ENCODE peak calls at places on chromosomes 7 and 10, in six cellular contexts. One of them, this sample, is unnamed.

GRCh38 chr10:59859570-59859969 is 46.8 kb downstream of the CCDC6 start:
- DNase-seq in AG04450: no peak
- DNase-seq in IMR-90: no peak
- DNase-seq in RWPE2: no peak
- DNase-seq in Peyer's patch: no peak
- DNase-seq in foreskin keratinocyte: no peak
- DNase-seq in this sample: no peak

GRCh38 chr7:32204361-32205018 is 134.3 kb upstream of the PDE1C start:
- DNase-seq in AG04450: peak
- DNase-seq in IMR-90: peak
- DNase-seq in RWPE2: no peak
- DNase-seq in Peyer's patch: peak
- DNase-seq in foreskin keratinocyte: peak
- DNase-seq in this sample: peak

GRCh38 chr7:24249266-24249665 is 34.7 kb upstream of the NPY start:
- DNase-seq in AG04450: no peak
- DNase-seq in IMR-90: no peak
- DNase-seq in RWPE2: no peak
- DNase-seq in Peyer's patch: no peak
- DNase-seq in foreskin keratinocyte: no peak
- DNase-seq in this sample: no peak

GRCh38 chr7:37031571-37032257 is 307.4 kb upstream of the AOAH start:
- DNase-seq in AG04450: peak
- DNase-seq in IMR-90: peak
- DNase-seq in RWPE2: peak
- DNase-seq in Peyer's patch: peak
- DNase-seq in foreskin keratinocyte: peak
- DNase-seq in this sample: no peak

GRCh38 chr10:95485445-95485844 is 75.7 kb downstream of the SORBS1 start:
- DNase-seq in AG04450: no peak
- DNase-seq in IMR-90: no peak
- DNase-seq in RWPE2: no peak
- DNase-seq in Peyer's patch: no peak
- DNase-seq in foreskin keratinocyte: peak
- DNase-seq in this sample: no peak

GRCh38 chr7:152925412-152926147 is 166.0 kb downstream of the ACTR3B start:
- DNase-seq in AG04450: no peak
- DNase-seq in IMR-90: no peak
- DNase-seq in RWPE2: no peak
- DNase-seq in Peyer's patch: no peak
- DNase-seq in foreskin keratinocyte: no peak
- DNase-seq in this sample: no peak

GRCh38 chr10:119079572-119080520 is 771 bp downstream of the EIF3A start:
- DNase-seq in AG04450: peak
- DNase-seq in IMR-90: peak
- DNase-seq in RWPE2: peak
- DNase-seq in Peyer's patch: peak
- DNase-seq in foreskin keratinocyte: peak
- DNase-seq in this sample: peak

GRCh38 chr10:101060036-101060950 is 1.5 kb upstream of the KAZALD1 start:
- DNase-seq in AG04450: peak
- DNase-seq in IMR-90: peak
- DNase-seq in RWPE2: peak
- DNase-seq in Peyer's patch: peak
- DNase-seq in foreskin keratinocyte: peak
- DNase-seq in this sample: peak

GRCh38 chr10:66838656-66839055 is 87.2 kb upstream of the LRRTM3 start:
- DNase-seq in AG04450: no peak
- DNase-seq in IMR-90: peak
- DNase-seq in RWPE2: no peak
- DNase-seq in Peyer's patch: no peak
- DNase-seq in foreskin keratinocyte: no peak
- DNase-seq in this sample: no peak

GRCh38 chr7:150377116-150377979 is 1.8 kb upstream of the ZNF775 start:
- DNase-seq in AG04450: no peak
- DNase-seq in IMR-90: no peak
- DNase-seq in RWPE2: no peak
- DNase-seq in Peyer's patch: peak
- DNase-seq in foreskin keratinocyte: no peak
- DNase-seq in this sample: no peak

GRCh38 chr7:33388332-33388731 is 259.0 kb downstream of the BBS9 start:
- DNase-seq in AG04450: no peak
- DNase-seq in IMR-90: peak
- DNase-seq in RWPE2: no peak
- DNase-seq in Peyer's patch: no peak
- DNase-seq in foreskin keratinocyte: no peak
- DNase-seq in this sample: no peak

GRCh38 chr7:116292381-116292780 is 82.0 kb downstream of the TES start:
- DNase-seq in AG04450: no peak
- DNase-seq in IMR-90: no peak
- DNase-seq in RWPE2: no peak
- DNase-seq in Peyer's patch: no peak
- DNase-seq in foreskin keratinocyte: peak
- DNase-seq in this sample: no peak

GRCh38 chr7:73623798-73624668 is at the start of gene MLXIPL:
- DNase-seq in AG04450: no peak
- DNase-seq in IMR-90: no peak
- DNase-seq in RWPE2: peak
- DNase-seq in Peyer's patch: peak
- DNase-seq in foreskin keratinocyte: peak
- DNase-seq in this sample: peak

GRCh38 chr7:82729172-82730030 is 285.8 kb upstream of the CACNA2D1 start:
- DNase-seq in AG04450: peak
- DNase-seq in IMR-90: peak
- DNase-seq in RWPE2: no peak
- DNase-seq in Peyer's patch: no peak
- DNase-seq in foreskin keratinocyte: peak
- DNase-seq in this sample: peak

GRCh38 chr10:22086730-22087364 is 83.3 kb upstream of the DNAJC1 start:
- DNase-seq in AG04450: peak
- DNase-seq in IMR-90: peak
- DNase-seq in RWPE2: peak
- DNase-seq in Peyer's patch: peak
- DNase-seq in foreskin keratinocyte: peak
- DNase-seq in this sample: no peak

GRCh38 chr10:68154211-68154497 is 44.9 kb downstream of the MYPN start:
- DNase-seq in AG04450: peak
- DNase-seq in IMR-90: peak
- DNase-seq in RWPE2: no peak
- DNase-seq in Peyer's patch: no peak
- DNase-seq in foreskin keratinocyte: no peak
- DNase-seq in this sample: no peak

GRCh38 chr10:124300735-124301134 is 118.0 kb downstream of the OAT start:
- DNase-seq in AG04450: no peak
- DNase-seq in IMR-90: no peak
- DNase-seq in RWPE2: no peak
- DNase-seq in Peyer's patch: no peak
- DNase-seq in foreskin keratinocyte: no peak
- DNase-seq in this sample: no peak

GRCh38 chr10:2800178-2800577 is 267.2 kb upstream of the PFKP start:
- DNase-seq in AG04450: no peak
- DNase-seq in IMR-90: no peak
- DNase-seq in RWPE2: no peak
- DNase-seq in Peyer's patch: no peak
- DNase-seq in foreskin keratinocyte: no peak
- DNase-seq in this sample: no peak

GRCh38 chr10:6274504-6274903 is 71.8 kb downstream of the PFKFB3 start:
- DNase-seq in AG04450: no peak
- DNase-seq in IMR-90: no peak
- DNase-seq in RWPE2: no peak
- DNase-seq in Peyer's patch: no peak
- DNase-seq in foreskin keratinocyte: no peak
- DNase-seq in this sample: no peak

GRCh38 chr10:123527122-123527521 is 139.0 kb upstream of the GPR26 start:
- DNase-seq in AG04450: no peak
- DNase-seq in IMR-90: no peak
- DNase-seq in RWPE2: no peak
- DNase-seq in Peyer's patch: no peak
- DNase-seq in foreskin keratinocyte: no peak
- DNase-seq in this sample: no peak

GRCh38 chr7:48078470-48078869 is 10.6 kb upstream of the UPP1 start:
- DNase-seq in AG04450: no peak
- DNase-seq in IMR-90: no peak
- DNase-seq in RWPE2: no peak
- DNase-seq in Peyer's patch: no peak
- DNase-seq in foreskin keratinocyte: peak
- DNase-seq in this sample: no peak

GRCh38 chr7:110347091-110347490 is 743.8 kb upstream of the LRRN3 start:
- DNase-seq in AG04450: no peak
- DNase-seq in IMR-90: peak
- DNase-seq in RWPE2: no peak
- DNase-seq in Peyer's patch: no peak
- DNase-seq in foreskin keratinocyte: no peak
- DNase-seq in this sample: no peak

GRCh38 chr7:149625947-149626392 is 128.4 kb upstream of the ZNF746 start:
- DNase-seq in AG04450: no peak
- DNase-seq in IMR-90: no peak
- DNase-seq in RWPE2: no peak
- DNase-seq in Peyer's patch: no peak
- DNase-seq in foreskin keratinocyte: no peak
- DNase-seq in this sample: no peak

GRCh38 chr7:55534262-55534915 is 37.9 kb downstream of the VOPP1 start:
- DNase-seq in AG04450: no peak
- DNase-seq in IMR-90: peak
- DNase-seq in RWPE2: no peak
- DNase-seq in Peyer's patch: peak
- DNase-seq in foreskin keratinocyte: peak
- DNase-seq in this sample: peak

GRCh38 chr7:75993689-75994387 is 557 bp downstream of the TMEM120A start:
- DNase-seq in AG04450: no peak
- DNase-seq in IMR-90: peak
- DNase-seq in RWPE2: peak
- DNase-seq in Peyer's patch: peak
- DNase-seq in foreskin keratinocyte: no peak
- DNase-seq in this sample: peak

GRCh38 chr10:29627201-29628105 is 7.3 kb downstream of the SVIL start:
- DNase-seq in AG04450: no peak
- DNase-seq in IMR-90: peak
- DNase-seq in RWPE2: no peak
- DNase-seq in Peyer's patch: no peak
- DNase-seq in foreskin keratinocyte: peak
- DNase-seq in this sample: no peak

DNA sequence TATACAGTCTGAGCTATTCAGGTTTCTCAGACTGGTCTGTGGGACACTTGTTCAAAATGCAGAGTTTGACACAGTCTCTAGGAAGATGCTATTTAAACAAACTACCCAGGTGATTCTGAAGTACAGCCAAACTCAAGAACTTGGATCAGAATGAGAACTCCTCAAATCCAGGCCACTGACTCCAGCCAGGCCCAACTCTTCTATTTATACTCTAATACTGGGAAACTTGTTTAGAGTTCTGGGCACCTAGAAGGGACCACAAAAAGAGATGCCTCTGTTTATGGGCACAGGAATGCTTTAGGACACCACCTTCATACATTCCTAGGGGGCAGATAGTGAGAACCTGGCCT is 40.1 kb upstream of the ADD3 start:
- DNase-seq in AG04450: no peak
- DNase-seq in IMR-90: no peak
- DNase-seq in RWPE2: no peak
- DNase-seq in Peyer's patch: no peak
- DNase-seq in foreskin keratinocyte: no peak
- DNase-seq in this sample: no peak
- TF ChIP-seq CTCF in AG04450: no peak
- TF ChIP-seq CTCF in IMR-90: no peak
- TF ChIP-seq CTCF in RWPE2: no peak
- TF ChIP-seq CTCF in Peyer's patch: no peak
- TF ChIP-seq CTCF in foreskin keratinocyte: no peak
- TF ChIP-seq CTCF in this sample: no peak

GRCh38 chr7:14483663-14484062 is 418.9 kb downstream of the DGKB start:
- DNase-seq in AG04450: no peak
- DNase-seq in IMR-90: no peak
- DNase-seq in RWPE2: no peak
- DNase-seq in Peyer's patch: no peak
- DNase-seq in foreskin keratinocyte: no peak
- DNase-seq in this sample: no peak
- TF ChIP-seq CTCF in AG04450: no peak
- TF ChIP-seq CTCF in IMR-90: no peak
- TF ChIP-seq CTCF in RWPE2: no peak
- TF ChIP-seq CTCF in Peyer's patch: no peak
- TF ChIP-seq CTCF in foreskin keratinocyte: peak
- TF ChIP-seq CTCF in this sample: no peak

GRCh38 chr10:12413369-12413711 is 64.0 kb downstream of the CAMK1D start:
- DNase-seq in AG04450: no peak
- DNase-seq in IMR-90: no peak
- DNase-seq in RWPE2: no peak
- DNase-seq in Peyer's patch: no peak
- DNase-seq in foreskin keratinocyte: no peak
- DNase-seq in this sample: no peak
- TF ChIP-seq CTCF in AG04450: no peak
- TF ChIP-seq CTCF in IMR-90: no peak
- TF ChIP-seq CTCF in RWPE2: no peak
- TF ChIP-seq CTCF in Peyer's patch: no peak
- TF ChIP-seq CTCF in foreskin keratinocyte: no peak
- TF ChIP-seq CTCF in this sample: no peak

GRCh38 chr10:44512345-44513095 is 127.6 kb upstream of the CXCL12 start:
- DNase-seq in AG04450: no peak
- DNase-seq in IMR-90: no peak
- DNase-seq in RWPE2: no peak
- DNase-seq in Peyer's patch: no peak
- DNase-seq in foreskin keratinocyte: no peak
- DNase-seq in this sample: no peak

GRCh38 chr10:44511601-44512000 is 126.7 kb upstream of the CXCL12 start:
- DNase-seq in AG04450: no peak
- DNase-seq in IMR-90: no peak
- DNase-seq in RWPE2: no peak
- DNase-seq in Peyer's patch: no peak
- DNase-seq in foreskin keratinocyte: no peak
- DNase-seq in this sample: no peak

GRCh38 chr10:44516941-44517340 is 132.0 kb upstream of the CXCL12 start:
- DNase-seq in AG04450: no peak
- DNase-seq in IMR-90: no peak
- DNase-seq in RWPE2: no peak
- DNase-seq in Peyer's patch: no peak
- DNase-seq in foreskin keratinocyte: no peak
- DNase-seq in this sample: no peak

GRCh38 chr10:44510716-44511115 is 125.8 kb upstream of the CXCL12 start:
- DNase-seq in AG04450: no peak
- DNase-seq in IMR-90: peak
- DNase-seq in RWPE2: no peak
- DNase-seq in Peyer's patch: no peak
- DNase-seq in foreskin keratinocyte: peak
- DNase-seq in this sample: no peak

DNA sequence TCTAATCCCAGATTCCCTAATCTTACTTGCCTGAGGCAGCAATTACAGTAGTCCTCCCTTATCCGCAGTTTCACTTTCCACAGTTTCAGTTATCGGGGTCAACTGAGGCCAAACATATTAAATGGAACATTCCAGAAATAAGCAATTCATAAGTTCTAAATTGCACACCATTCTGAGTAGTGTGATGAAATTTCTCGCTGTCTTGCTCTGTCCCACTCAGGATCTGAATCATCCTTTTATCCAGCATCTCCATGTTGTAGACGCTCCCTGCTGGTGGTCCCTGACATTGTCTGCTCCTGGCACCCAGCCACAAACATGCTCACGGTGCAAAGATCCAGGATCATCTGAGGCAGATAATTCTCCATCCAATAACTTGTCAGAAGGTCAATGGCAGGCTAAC is 128.7 kb upstream of the CXCL12 start:
- DNase-seq in AG04450: no peak
- DNase-seq in IMR-90: peak
- DNase-seq in RWPE2: no peak
- DNase-seq in Peyer's patch: no peak
- DNase-seq in foreskin keratinocyte: no peak
- DNase-seq in this sample: no peak
- TF ChIP-seq CTCF in AG04450: peak
- TF ChIP-seq CTCF in IMR-90: no peak
- TF ChIP-seq CTCF in RWPE2: no peak
- TF ChIP-seq CTCF in Peyer's patch: no peak
- TF ChIP-seq CTCF in foreskin keratinocyte: no peak
- TF ChIP-seq CTCF in this sample: no peak

This sample was measured in GM20000.